ENCODE peak calls at places on chromosomes 3 and 15, in seven cellular contexts. B, Q, Z, T, S, E and W are unnamed samples.
A peak's percentile ranks its signal among the peaks of the same experiment; 100 is the strongest.

GRCh38 chr15:36370735-36371115 is 208.7 kb upstream of the CDIN1 start:
- DNase-seq in B (peak; percentile 88), Q (peak; percentile 19), Z (no peak), T (no peak), S (no peak), E (peak; percentile 84), W (peak; percentile 62)

GRCh38 chr3:184361532-184361931 is at the start of the genes CLCN2 and POLR2H:
- DNase-seq in B (peak; percentile 33), Q (peak; percentile 70), Z (peak; percentile 81), T (peak; percentile 66), S (peak; percentile 71), E (peak; percentile 57), W (peak; percentile 63)

GRCh38 chr3:31343075-31343474 is 189.7 kb upstream of the STT3B start:
- DNase-seq in B (no peak), Q (no peak), Z (no peak), T (no peak), S (no peak), E (no peak), W (no peak)

GRCh38 chr15:60480888-60481287 is 1.9 kb upstream of the ICE2 start:
- DNase-seq in B (no peak), Q (no peak), Z (no peak), T (no peak), S (no peak), E (peak; percentile 14), W (no peak)

GRCh38 chr15:77807115-77807514 is 174.4 kb upstream of the LINGO1 start:
- DNase-seq in B (no peak), Q (no peak), Z (no peak), T (no peak), S (no peak), E (no peak), W (no peak)

GRCh38 chr3:11539677-11540076 is 104.0 kb downstream of the VGLL4 start:
- DNase-seq in B (no peak), Q (peak; percentile 30), Z (no peak), T (no peak), S (no peak), E (peak; percentile 70), W (no peak)

GRCh38 chr15:71051539-71051938 is 63.7 kb upstream of the THSD4 start:
- DNase-seq in B (peak; percentile 94), Q (no peak), Z (no peak), T (no peak), S (no peak), E (no peak), W (peak; percentile 52)

GRCh38 chr3:171198781-171199472 is 172.4 kb upstream of the SLC2A2 start:
- DNase-seq in B (no peak), Q (peak; percentile 53), Z (no peak), T (no peak), S (no peak), E (no peak), W (no peak)

GRCh38 chr3:102083469-102083868 is 234.2 kb downstream of the NFKBIZ start:
- DNase-seq in B (no peak), Q (no peak), Z (no peak), T (no peak), S (no peak), E (no peak), W (no peak)

GRCh38 chr15:90037961-90038633 is 37.0 kb downstream of the ZNF710 start:
- DNase-seq in B (peak; percentile 53), Q (no peak), Z (no peak), T (no peak), S (no peak), E (peak; percentile 53), W (peak; percentile 45)

GRCh38 chr3:115019900-115020299 is 127.2 kb downstream of the ZBTB20 start:
- DNase-seq in B (no peak), Q (no peak), Z (no peak), T (no peak), S (no peak), E (no peak), W (no peak)

GRCh38 chr15:77632760-77633133 is at the start of gene LINGO1:
- DNase-seq in B (no peak), Q (peak; percentile 69), Z (no peak), T (no peak), S (peak; percentile 35), E (no peak), W (peak; percentile 20)

GRCh38 chr15:62752687-62753517 is 289.6 kb upstream of the TPM1 start:
- DNase-seq in B (peak; percentile 54), Q (no peak), Z (no peak), T (no peak), S (no peak), E (no peak), W (no peak)

GRCh38 chr3:76509179-76509830 is 530.6 kb upstream of the ROBO2 start:
- DNase-seq in B (no peak), Q (no peak), Z (no peak), T (no peak), S (no peak), E (no peak), W (no peak)

GRCh38 chr3:121786485-121786884 is 36.9 kb upstream of the GOLGB1 start:
- DNase-seq in B (peak; percentile 73), Q (no peak), Z (no peak), T (no peak), S (no peak), E (no peak), W (no peak)

GRCh38 chr3:174859109-174859735 is at the start of gene NAALADL2:
- DNase-seq in B (no peak), Q (peak; percentile 7), Z (no peak), T (no peak), S (no peak), E (peak; percentile 40), W (no peak)

GRCh38 chr15:45393851-45394250 is 15.5 kb upstream of the GATM start:
- DNase-seq in B (no peak), Q (peak; percentile 73), Z (no peak), T (peak; percentile 41), S (no peak), E (peak; percentile 45), W (peak; percentile 19)

GRCh38 chr15:95591886-95592285 is 738.6 kb upstream of the NR2F2 start:
- DNase-seq in B (no peak), Q (no peak), Z (no peak), T (no peak), S (no peak), E (no peak), W (no peak)

GRCh38 chr15:29699791-29700190 is 122.5 kb downstream of the TJP1 start:
- DNase-seq in B (no peak), Q (no peak), Z (no peak), T (no peak), S (no peak), E (no peak), W (no peak)

GRCh38 chr3:130929827-130930226 is 35.9 kb downstream of the ATP2C1 start:
- DNase-seq in B (no peak), Q (no peak), Z (no peak), T (no peak), S (no peak), E (no peak), W (no peak)

GRCh38 chr15:63381301-63382192 is at the start of gene CA12:
- DNase-seq in B (peak; percentile 55), Q (peak; percentile 63), Z (peak; percentile 74), T (peak; percentile 63), S (peak; percentile 38), E (peak; percentile 71), W (peak; percentile 47)

GRCh38 chr15:35934383-35935049 is 388.6 kb upstream of the DPH6 start:
- DNase-seq in B (no peak), Q (no peak), Z (no peak), T (no peak), S (no peak), E (no peak), W (no peak)

GRCh38 chr3:49172616-49173041 is 1.2 kb downstream of the KLHDC8B start:
- DNase-seq in B (no peak), Q (no peak), Z (no peak), T (no peak), S (no peak), E (no peak), W (no peak)

GRCh38 chr3:49173116-49173791 is 1.9 kb downstream of the KLHDC8B start:
- DNase-seq in B (no peak), Q (peak; percentile 93), Z (peak; percentile 56), T (peak; percentile 55), S (peak; percentile 77), E (no peak), W (peak; percentile 54)

GRCh38 chr3:49171119-49171774 is at the start of gene KLHDC8B:
- DNase-seq in B (peak; percentile 81), Q (peak; percentile 95), Z (peak; percentile 98), T (peak; percentile 93), S (peak; percentile 89), E (peak; percentile 90), W (peak; percentile 94)

GRCh38 chr3:49170744-49171118 is 667 bp upstream of the KLHDC8B start:
- DNase-seq in B (no peak), Q (no peak), Z (no peak), T (no peak), S (no peak), E (no peak), W (no peak)

GRCh38 chr3:49171775-49172500 is 540 bp downstream of the KLHDC8B start:
- DNase-seq in B (no peak), Q (no peak), Z (no peak), T (no peak), S (no peak), E (no peak), W (peak; percentile 5)
- H2BK120ac ChIP-seq in B (no peak overlapping the region), Q (no peak overlapping the region), Z (no peak overlapping the region), T (no peak overlapping the region), S (no peak overlapping the region), E (peak overlapping the region; percentile 45), W (peak overlapping the region; percentile 27)

GRCh38 chr15:94412979-94413741 is 181.8 kb downstream of the MCTP2 start:
- DNase-seq in B (peak; percentile 25), Q (peak; percentile 47), Z (no peak), T (no peak), S (peak; percentile 27), E (peak; percentile 30), W (peak; percentile 56)

GRCh38 chr15:94416829-94417228 is 185.5 kb downstream of the MCTP2 start:
- DNase-seq in B (no peak), Q (no peak), Z (no peak), T (no peak), S (no peak), E (no peak), W (no peak)

GRCh38 chr15:94421711-94422110 is 190.3 kb downstream of the MCTP2 start:
- DNase-seq in B (no peak), Q (peak; percentile 54), Z (no peak), T (no peak), S (no peak), E (peak; percentile 3), W (peak; percentile 30)

GRCh38 chr15:94414921-94415320 is 183.6 kb downstream of the MCTP2 start:
- DNase-seq in B (no peak), Q (peak; percentile 63), Z (no peak), T (no peak), S (no peak), E (no peak), W (peak; percentile 28)

GRCh38 chr15:94417464-94418293 is 186.3 kb downstream of the MCTP2 start:
- DNase-seq in B (no peak), Q (no peak), Z (no peak), T (no peak), S (no peak), E (no peak), W (no peak)
- H2BK120ac ChIP-seq in B (no peak overlapping the region), Q (no peak overlapping the region), Z (no peak overlapping the region), T (no peak overlapping the region), S (no peak overlapping the region), E (no peak overlapping the region), W (no peak overlapping the region)

GRCh38 chr15:97998307-97999071 is 38.0 kb downstream of the ARRDC4 start:
- DNase-seq in B (no peak), Q (no peak), Z (no peak), T (no peak), S (no peak), E (no peak), W (no peak)
- H2BK120ac ChIP-seq in B (no peak overlapping the region), Q (no peak overlapping the region), Z (no peak overlapping the region), T (no peak overlapping the region), S (no peak overlapping the region), E (no peak overlapping the region), W (no peak overlapping the region)

GRCh38 chr3:41143421-41144031 is 55.8 kb upstream of the CTNNB1 start:
- DNase-seq in B (no peak), Q (no peak), Z (no peak), T (no peak), S (no peak), E (peak; percentile 77), W (peak; percentile 9)
- H2BK120ac ChIP-seq in B (no peak overlapping the region), Q (no peak overlapping the region), Z (no peak overlapping the region), T (no peak overlapping the region), S (no peak overlapping the region), E (no peak overlapping the region), W (no peak overlapping the region)